ENCODE peak calls at places on chromosomes 5 and 9, in ten cellular contexts. C is transverse colon, A is fibroblast of the aortic adventitia, F is Peyer's patch, T is BJ, H is HCT116, Q is left ventricle myocardium inferior, O is tibial nerve, M is pancreas, I is upper lobe of left lung. V is an unnamed sample.
A peak's percentile ranks its signal among the peaks of the same experiment; 100 is the strongest.

GRCh38 chr5:180595381-180596114 is 4.2 kb upstream of the SCGB3A1 start:
- DNase-seq in T (no peak), F (no peak), A (no peak), I (peak; percentile 28), O (no peak), Q (no peak), H (no peak), M (peak; percentile 77), C (no peak), V (no peak)

GRCh38 chr9:89218040-89218928 is 39.7 kb upstream of the SHC3 start:
- DNase-seq in T (no peak), C (no peak), Q (no peak), O (no peak), A (peak; percentile 47), F (no peak), I (no peak), H (no peak), M (no peak), V (peak; percentile 57)

GRCh38 chr9:8863064-8863463 is 1063.5 kb upstream of the DMAC1 start:
- DNase-seq in Q (no peak), I (no peak), H (no peak), M (no peak), A (no peak), O (no peak), T (no peak), F (no peak), C (no peak), V (no peak)

GRCh38 chr9:110969971-110970381 is 68.3 kb downstream of the LPAR1 start:
- DNase-seq in M (no peak), O (no peak), A (peak; percentile 76), Q (no peak), H (no peak), F (no peak), T (peak; percentile 85), C (no peak), I (no peak), V (peak; percentile 80)

GRCh38 chr9:114224247-114224610 is 68.9 kb downstream of the COL27A1 start:
- DNase-seq in Q (no peak), O (no peak), A (peak; percentile 49), T (no peak), H (no peak), C (no peak), M (no peak), I (no peak), F (no peak), V (peak; percentile 62)

GRCh38 chr9:20500101-20500500 is 122.2 kb downstream of the MLLT3 start:
- DNase-seq in T (no peak), C (no peak), H (no peak), F (no peak), I (no peak), O (no peak), A (no peak), Q (no peak), M (no peak), V (no peak)

GRCh38 chr5:154654484-154655375 is 100.4 kb upstream of the LARP1 start:
- DNase-seq in M (no peak), H (no peak), O (no peak), F (no peak), C (no peak), I (no peak), A (peak; percentile 43), T (no peak), Q (no peak), V (peak; percentile 36)

GRCh38 chr5:150033334-150033733 is 32.8 kb downstream of the HMGXB3 start:
- DNase-seq in C (no peak), F (no peak), T (no peak), H (no peak), O (no peak), M (no peak), I (no peak), A (no peak), Q (no peak), V (no peak)

GRCh38 chr5:179438041-179438441 is 92.8 kb upstream of the ADAMTS2 start:
- DNase-seq in H (no peak), I (no peak), O (no peak), F (no peak), Q (no peak), C (no peak), A (no peak), M (peak; percentile 16), T (no peak), V (no peak)

GRCh38 chr5:133702773-133703770 is 90.7 kb upstream of the FSTL4 start:
- DNase-seq in T (no peak), Q (no peak), H (no peak), I (peak; percentile 19), M (no peak), A (no peak), O (no peak), F (no peak), C (no peak), V (no peak)

GRCh38 chr5:136999787-137000186 is 499.3 kb downstream of the SPOCK1 start:
- DNase-seq in I (no peak), A (no peak), C (no peak), T (no peak), M (no peak), O (no peak), F (no peak), H (no peak), Q (no peak), V (no peak)
- TF ChIP-seq CTCF in I (no peak), A (no peak), C (no peak), T (no peak), M (no peak), O (no peak), F (no peak), H (no peak), Q (no peak), V (no peak)

GRCh38 chr9:135226369-135227050 is 139.0 kb downstream of the OLFM1 start:
- DNase-seq in M (no peak), T (no peak), H (no peak), F (peak; percentile 30), O (no peak), I (no peak), C (no peak), Q (peak; percentile 5), A (no peak), V (no peak)
- H3K4me3 ChIP-seq in M (no peak overlapping the region), T (no peak overlapping the region), H (no peak overlapping the region), F (no peak overlapping the region), O (no peak overlapping the region), I (no peak overlapping the region), C (no peak overlapping the region), Q (no peak overlapping the region), A (no peak overlapping the region), V (no peak overlapping the region)

GRCh38 chr9:27108981-27109541 is at the start of gene TEK:
- DNase-seq in T (no peak), C (no peak), O (no peak), H (no peak), A (peak; percentile 51), Q (no peak), M (no peak), F (no peak), I (no peak), V (peak; percentile 28)

GRCh38 chr9:27109621-27110020 is 596 bp downstream of the TEK start:
- DNase-seq in M (no peak), F (no peak), O (no peak), A (no peak), H (no peak), C (no peak), I (no peak), Q (no peak), T (no peak), V (no peak)

GRCh38 chr9:27110181-27110580 is 1.2 kb downstream of the TEK start:
- DNase-seq in T (no peak), H (no peak), Q (no peak), C (no peak), O (no peak), F (no peak), I (no peak), A (no peak), M (no peak), V (no peak)

GRCh38 chr9:27112235-27112634 is 3.2 kb downstream of the TEK start:
- DNase-seq in Q (no peak), A (no peak), M (no peak), O (no peak), H (no peak), I (no peak), C (no peak), F (no peak), T (no peak), V (no peak)

DNA sequence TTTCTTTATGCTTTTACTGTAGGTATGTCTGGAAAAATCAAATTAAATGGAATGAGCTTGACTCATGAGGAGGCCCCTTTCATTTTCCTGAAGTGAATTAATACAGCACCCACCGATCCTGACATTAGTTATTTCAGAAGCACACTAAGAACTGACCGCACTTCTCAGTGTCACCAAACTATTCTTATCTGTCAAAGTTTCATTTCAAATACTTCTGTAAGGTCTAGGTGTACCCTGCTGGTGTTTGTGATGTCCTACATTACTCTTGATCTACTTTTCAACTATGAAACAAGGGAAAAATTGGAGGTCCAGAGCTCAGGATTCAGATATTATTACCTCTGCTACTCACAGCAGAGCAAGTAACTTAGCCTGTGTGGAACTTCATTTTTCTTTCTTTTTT is 1.8 kb upstream of the TEK start:
- DNase-seq in C (no peak), A (no peak), M (no peak), Q (no peak), O (no peak), H (no peak), I (no peak), F (no peak), T (no peak), V (no peak)
- TF ChIP-seq CTCF in C (no peak), A (no peak), M (no peak), Q (no peak), O (no peak), H (no peak), I (no peak), F (no peak), T (no peak), V (no peak)

GRCh38 chr5:50745221-50745620 is 78.8 kb downstream of the PARP8 start:
- DNase-seq in F (no peak), C (no peak), Q (no peak), A (no peak), M (no peak), I (no peak), T (no peak), O (no peak), H (no peak), V (no peak)
- H3K4me3 ChIP-seq in F (no peak overlapping the region), C (no peak overlapping the region), Q (peak overlapping the region; percentile 45), A (peak overlapping the region; percentile 55), M (no peak overlapping the region), I (no peak overlapping the region), T (no peak overlapping the region), O (no peak overlapping the region), H (no peak overlapping the region), V (peak overlapping the region; percentile 36)